ENCODE peak calls at places on chromosomes 13 and 19, in nine cellular contexts. One of them, this sample, is unnamed.

GRCh38 chr13:109684836-109685602 is 101.4 kb downstream of the IRS2 start:
- DNase-seq in HEK293T: no peak
- DNase-seq in lower leg skin: no peak
- DNase-seq in T-cell: no peak
- DNase-seq in mesenchymal stem cell: no peak
- DNase-seq in HCT116: no peak
- DNase-seq in ovary: peak
- DNase-seq in islet precursor cell: no peak
- DNase-seq in effector memory CD4-positive, alpha-beta T cell: no peak
- DNase-seq in this sample: no peak

GRCh38 chr13:74036373-74036772 is 97.8 kb downstream of the KLF12 start:
- DNase-seq in T-cell: no peak
- DNase-seq in HCT116: no peak
- DNase-seq in islet precursor cell: peak
- DNase-seq in mesenchymal stem cell: no peak
- DNase-seq in lower leg skin: no peak
- DNase-seq in ovary: no peak
- DNase-seq in effector memory CD4-positive, alpha-beta T cell: no peak
- DNase-seq in HEK293T: no peak
- DNase-seq in this sample: no peak

GRCh38 chr19:48683349-48683748 is 10.5 kb upstream of the NTN5 start:
- DNase-seq in HCT116: no peak
- DNase-seq in mesenchymal stem cell: no peak
- DNase-seq in islet precursor cell: no peak
- DNase-seq in T-cell: no peak
- DNase-seq in effector memory CD4-positive, alpha-beta T cell: no peak
- DNase-seq in lower leg skin: no peak
- DNase-seq in ovary: no peak
- DNase-seq in HEK293T: no peak
- DNase-seq in this sample: peak

GRCh38 chr13:30907167-30907761 is 1.2 kb downstream of the MEDAG start:
- DNase-seq in T-cell: no peak
- DNase-seq in islet precursor cell: peak
- DNase-seq in lower leg skin: no peak
- DNase-seq in HEK293T: no peak
- DNase-seq in mesenchymal stem cell: peak
- DNase-seq in ovary: peak
- DNase-seq in HCT116: no peak
- DNase-seq in effector memory CD4-positive, alpha-beta T cell: no peak
- DNase-seq in this sample: peak

GRCh38 chr13:18212873-18213272 is 968.8 kb downstream of the TUBA3C start:
- DNase-seq in lower leg skin: no peak
- DNase-seq in effector memory CD4-positive, alpha-beta T cell: no peak
- DNase-seq in HEK293T: no peak
- DNase-seq in HCT116: no peak
- DNase-seq in T-cell: no peak
- DNase-seq in mesenchymal stem cell: peak
- DNase-seq in islet precursor cell: no peak
- DNase-seq in ovary: no peak
- DNase-seq in this sample: peak

GRCh38 chr19:40229484-40229883 is 3.0 kb upstream of the CCNP start:
- DNase-seq in HEK293T: no peak
- DNase-seq in T-cell: no peak
- DNase-seq in effector memory CD4-positive, alpha-beta T cell: no peak
- DNase-seq in HCT116: no peak
- DNase-seq in islet precursor cell: no peak
- DNase-seq in ovary: no peak
- DNase-seq in mesenchymal stem cell: peak
- DNase-seq in lower leg skin: no peak
- DNase-seq in this sample: no peak

GRCh38 chr19:3132971-3133792 is 2.7 kb upstream of the GNA15 start:
- DNase-seq in effector memory CD4-positive, alpha-beta T cell: peak
- DNase-seq in HCT116: no peak
- DNase-seq in islet precursor cell: no peak
- DNase-seq in HEK293T: no peak
- DNase-seq in ovary: no peak
- DNase-seq in mesenchymal stem cell: no peak
- DNase-seq in T-cell: peak
- DNase-seq in lower leg skin: no peak
- DNase-seq in this sample: peak

GRCh38 chr13:64078025-64078424 is 2662.4 kb upstream of the PCDH20 start:
- DNase-seq in ovary: no peak
- DNase-seq in islet precursor cell: no peak
- DNase-seq in mesenchymal stem cell: no peak
- DNase-seq in T-cell: no peak
- DNase-seq in HEK293T: no peak
- DNase-seq in lower leg skin: no peak
- DNase-seq in effector memory CD4-positive, alpha-beta T cell: no peak
- DNase-seq in HCT116: no peak
- DNase-seq in this sample: no peak

GRCh38 chr19:7676376-7676775 is 514 bp upstream of the MCEMP1 start:
- DNase-seq in ovary: no peak
- DNase-seq in T-cell: no peak
- DNase-seq in islet precursor cell: no peak
- DNase-seq in HCT116: no peak
- DNase-seq in effector memory CD4-positive, alpha-beta T cell: no peak
- DNase-seq in HEK293T: no peak
- DNase-seq in mesenchymal stem cell: no peak
- DNase-seq in lower leg skin: no peak
- DNase-seq in this sample: no peak

GRCh38 chr19:32404939-32405430 is 585 bp upstream of the DPY19L3 start:
- DNase-seq in ovary: peak
- DNase-seq in T-cell: no peak
- DNase-seq in effector memory CD4-positive, alpha-beta T cell: no peak
- DNase-seq in islet precursor cell: no peak
- DNase-seq in lower leg skin: peak
- DNase-seq in HEK293T: peak
- DNase-seq in mesenchymal stem cell: no peak
- DNase-seq in HCT116: no peak
- DNase-seq in this sample: peak

GRCh38 chr13:114109646-114110045 is 22.8 kb downstream of the RASA3 start:
- DNase-seq in mesenchymal stem cell: no peak
- DNase-seq in lower leg skin: peak
- DNase-seq in islet precursor cell: peak
- DNase-seq in effector memory CD4-positive, alpha-beta T cell: no peak
- DNase-seq in HEK293T: no peak
- DNase-seq in HCT116: no peak
- DNase-seq in ovary: peak
- DNase-seq in T-cell: no peak
- DNase-seq in this sample: peak

GRCh38 chr19:40802300-40803169 is 3.5 kb downstream of the EGLN2 start:
- DNase-seq in lower leg skin: peak
- DNase-seq in HCT116: no peak
- DNase-seq in HEK293T: no peak
- DNase-seq in T-cell: no peak
- DNase-seq in ovary: peak
- DNase-seq in effector memory CD4-positive, alpha-beta T cell: no peak
- DNase-seq in islet precursor cell: no peak
- DNase-seq in mesenchymal stem cell: no peak
- DNase-seq in this sample: no peak

GRCh38 chr13:102878491-102878890 is 32.7 kb downstream of the ERCC5 start:
- DNase-seq in lower leg skin: no peak
- DNase-seq in HCT116: no peak
- DNase-seq in T-cell: no peak
- DNase-seq in effector memory CD4-positive, alpha-beta T cell: no peak
- DNase-seq in HEK293T: no peak
- DNase-seq in islet precursor cell: no peak
- DNase-seq in mesenchymal stem cell: no peak
- DNase-seq in ovary: no peak
- DNase-seq in this sample: no peak

This sample was measured in fibroblast of villous mesenchyme.